ENCODE peak calls at places on chromosomes 7 and 10, in nine cellular contexts. U, H, W, L, K, I, O, G and D are unnamed samples.

GRCh38 chr10:31630866-31631567 is 297.6 kb downstream of the ARHGAP12 start:
- DNase-seq in L (no peak), I (no peak), H (no peak), W (no peak), G (no peak), U (no peak), K (no peak), O (no peak), D (peak)

GRCh38 chr7:78017621-78018100 is 219.1 kb downstream of the PHTF2 start:
- DNase-seq in K (no peak), U (no peak), W (no peak), G (no peak), H (no peak), L (no peak), O (no peak), I (no peak), D (no peak)

GRCh38 chr10:43151371-43151770 is 13.1 kb downstream of the CSGALNACT2 start:
- DNase-seq in W (no peak), K (no peak), L (no peak), H (no peak), U (no peak), G (no peak), O (no peak), I (no peak), D (no peak)

GRCh38 chr7:131944556-131945069 is 388.2 kb upstream of the PODXL start:
- DNase-seq in I (no peak), U (no peak), W (no peak), G (no peak), L (no peak), O (no peak), K (no peak), H (no peak), D (no peak)

GRCh38 chr7:70238171-70238575 is 639.9 kb downstream of the AUTS2 start:
- DNase-seq in H (no peak), U (no peak), O (no peak), G (no peak), L (no peak), I (no peak), W (no peak), K (no peak), D (no peak)

GRCh38 chr10:78907458-78908211 is 161.1 kb upstream of the ZMIZ1 start:
- DNase-seq in O (no peak), G (no peak), K (no peak), H (no peak), W (no peak), L (no peak), I (no peak), U (no peak), D (no peak)

GRCh38 chr10:89785095-89785494 is 83.7 kb downstream of the KIF20B start:
- DNase-seq in L (no peak), O (no peak), U (no peak), W (no peak), K (no peak), G (no peak), H (no peak), I (no peak), D (no peak)

GRCh38 chr7:30647589-30647988 is 34.7 kb downstream of the CRHR2 start:
- DNase-seq in O (no peak), K (no peak), G (no peak), U (no peak), I (no peak), W (no peak), H (no peak), L (no peak), D (no peak)

GRCh38 chr10:5814110-5815107 is 1.2 kb upstream of the GDI2 start:
- DNase-seq in L (no peak), I (peak), K (peak), G (peak), H (no peak), U (no peak), W (peak), O (no peak), D (no peak)

GRCh38 chr10:132643709-132644543 is 106.3 kb downstream of the INPP5A start:
- DNase-seq in I (no peak), O (no peak), W (no peak), L (no peak), H (no peak), G (no peak), K (no peak), U (no peak), D (no peak)

GRCh38 chr10:3395487-3395886 is 222.9 kb upstream of the PITRM1 start:
- DNase-seq in W (no peak), L (no peak), U (no peak), O (peak), H (no peak), K (no peak), I (no peak), G (no peak), D (no peak)

GRCh38 chr10:79243211-79244067 is 103.8 kb upstream of the PPIF start:
- DNase-seq in L (no peak), I (no peak), H (no peak), O (no peak), G (no peak), K (peak), U (no peak), W (no peak), D (no peak)

GRCh38 chr7:80859272-80859970 is 59.4 kb downstream of the SEMA3C start:
- DNase-seq in H (peak), G (no peak), U (peak), L (peak), K (no peak), O (peak), I (no peak), W (peak), D (no peak)

GRCh38 chr10:96267234-96267705 is 4.1 kb downstream of the BLNK start:
- DNase-seq in L (no peak), W (no peak), K (no peak), H (no peak), O (no peak), I (no peak), U (no peak), G (no peak), D (no peak)

GRCh38 chr10:17255512-17255911 is 27.5 kb downstream of the VIM start:
- DNase-seq in G (no peak), O (no peak), H (no peak), L (no peak), K (peak), U (no peak), W (no peak), I (no peak), D (no peak)

GRCh38 chr10:8418631-8419030 is 364.1 kb downstream of the GATA3 start:
- DNase-seq in K (no peak), I (no peak), W (peak), L (no peak), G (no peak), H (no peak), U (no peak), O (no peak), D (no peak)

GRCh38 chr7:157158400-157158799 is 19.7 kb downstream of the UBE3C start:
- DNase-seq in O (no peak), K (no peak), G (no peak), U (no peak), L (no peak), W (no peak), H (no peak), I (no peak), D (no peak)

GRCh38 chr7:6564091-6564770 is 13.0 kb upstream of the GRID2IP start:
- DNase-seq in K (no peak), G (no peak), O (no peak), U (no peak), W (no peak), I (no peak), L (no peak), H (no peak), D (no peak)

DNA sequence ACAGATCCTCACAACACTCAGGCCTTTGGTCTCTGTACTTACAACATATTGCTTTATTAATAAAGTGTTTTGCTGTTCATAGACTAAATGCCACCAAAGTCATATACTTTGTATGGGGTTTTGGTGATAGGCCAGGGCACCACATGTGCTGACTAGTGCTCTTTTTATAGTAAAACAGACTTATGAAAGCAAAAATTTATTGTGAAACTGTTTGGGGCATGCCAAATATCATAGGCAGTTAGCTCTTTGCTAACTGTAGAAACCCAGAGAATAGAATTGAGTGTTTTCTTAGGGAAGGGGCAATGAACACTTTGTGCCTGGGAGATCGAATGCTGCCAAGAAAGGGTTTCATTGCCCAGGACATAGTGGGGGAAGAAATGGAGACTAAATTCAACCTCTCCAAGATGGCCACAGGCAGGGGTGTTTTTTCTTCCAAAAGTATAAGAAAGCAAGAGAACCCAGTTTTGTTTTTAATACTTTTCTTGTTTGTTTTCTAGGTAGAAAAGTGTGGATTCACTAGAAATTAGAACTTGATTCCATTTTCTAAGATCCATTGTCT is 142.7 kb downstream of the TRIL start:
- DNase-seq in G (no peak), L (no peak), W (no peak), O (no peak), K (no peak), H (no peak), I (no peak), U (no peak), D (no peak)
- H3K4me3 ChIP-seq in G (no peak), L (no peak), W (no peak), O (no peak), K (no peak), H (no peak), I (no peak), U (no peak), D (no peak)

DNA sequence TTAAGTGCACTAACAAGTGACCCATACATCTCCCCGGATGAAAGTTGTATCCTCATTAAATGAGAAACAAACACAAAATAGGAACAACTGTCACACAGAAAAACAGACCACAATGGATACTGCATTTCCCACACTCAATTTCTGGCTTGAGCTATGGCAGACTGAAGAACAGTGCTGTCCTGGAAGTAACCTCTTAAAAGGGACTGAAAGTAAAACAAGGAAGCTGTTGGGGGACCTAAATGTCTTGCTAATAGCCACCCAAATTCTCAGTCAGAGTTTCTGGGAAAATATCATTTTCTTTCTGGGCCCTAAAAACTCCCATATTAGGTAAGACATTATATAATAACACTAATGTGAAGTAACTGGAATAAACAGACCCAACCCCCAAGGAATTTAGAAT is 80.9 kb upstream of the TFEC start:
- DNase-seq in K (no peak), G (no peak), W (no peak), I (no peak), O (no peak), U (no peak), H (no peak), L (no peak), D (no peak)
- TF ChIP-seq CTCF in K (no peak), G (no peak), W (no peak), I (no peak), O (no peak), U (no peak), H (no peak), L (no peak), D (no peak)

GRCh38 chr7:144009361-144009760 is 9.2 kb downstream of the OR6B1 start:
- DNase-seq in I (no peak), O (no peak), U (no peak), W (no peak), K (no peak), G (no peak), L (no peak), H (no peak), D (no peak)
- H3K4me3 ChIP-seq in I (no peak), O (no peak), U (no peak), W (no peak), K (no peak), G (no peak), L (no peak), H (no peak), D (no peak)

DNA sequence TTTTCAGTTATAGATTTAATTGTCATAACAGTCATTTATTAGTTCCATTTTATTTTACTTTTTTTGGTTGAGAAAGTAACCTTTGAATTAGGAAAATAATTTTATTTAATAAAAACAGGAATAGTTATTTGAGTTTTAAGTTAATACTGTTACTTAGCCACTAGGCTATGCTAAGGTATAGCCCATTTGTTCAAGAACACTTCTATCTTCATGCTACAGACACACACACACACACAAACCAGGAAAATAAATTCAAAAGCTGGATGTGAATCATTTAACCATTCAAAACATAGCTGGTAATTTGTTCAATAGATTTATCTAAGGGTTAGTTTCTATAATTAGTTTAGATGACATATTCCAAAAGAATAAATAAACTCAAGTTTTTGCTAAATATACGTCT is 148.4 kb downstream of the RNF133 start:
- DNase-seq in W (no peak), K (no peak), G (no peak), I (no peak), U (no peak), H (no peak), O (no peak), L (no peak), D (peak)
- TF ChIP-seq CTCF in W (no peak), K (no peak), G (no peak), I (no peak), U (peak), H (no peak), O (no peak), L (no peak), D (no peak)

GRCh38 chr10:119131512-119132240 is 27.8 kb downstream of the DENND10 start:
- DNase-seq in I (no peak), O (no peak), U (no peak), G (no peak), K (peak), H (no peak), L (no peak), W (peak), D (no peak)
- H3K4me3 ChIP-seq in I (no peak), O (peak), U (no peak), G (no peak), K (peak), H (no peak), L (no peak), W (no peak), D (no peak)

GRCh38 chr7:155305251-155305904 is 7.7 kb downstream of the INSIG1 start:
- DNase-seq in L (no peak), I (no peak), W (no peak), K (no peak), U (no peak), G (no peak), H (no peak), O (no peak), D (no peak)
- TF ChIP-seq CTCF in L (no peak), I (no peak), W (no peak), K (no peak), U (no peak), G (no peak), H (no peak), O (no peak), D (no peak)

GRCh38 chr7:138164804-138165203 is 88.5 kb downstream of the AKR1D1 start:
- DNase-seq in I (peak), H (no peak), K (no peak), L (no peak), G (no peak), O (no peak), W (no peak), U (no peak), D (no peak)

GRCh38 chr7:138163800-138164199 is 87.5 kb downstream of the AKR1D1 start:
- DNase-seq in G (no peak), H (no peak), O (no peak), L (no peak), U (no peak), I (no peak), W (no peak), K (no peak), D (no peak)

GRCh38 chr7:138157702-138158101 is 81.4 kb downstream of the AKR1D1 start:
- DNase-seq in L (no peak), O (no peak), K (no peak), H (no peak), I (no peak), G (no peak), W (no peak), U (no peak), D (no peak)

GRCh38 chr7:138158739-138159528 is 82.7 kb downstream of the AKR1D1 start:
- DNase-seq in O (no peak), W (no peak), L (no peak), I (no peak), G (no peak), U (no peak), H (no peak), K (no peak), D (no peak)

DNA sequence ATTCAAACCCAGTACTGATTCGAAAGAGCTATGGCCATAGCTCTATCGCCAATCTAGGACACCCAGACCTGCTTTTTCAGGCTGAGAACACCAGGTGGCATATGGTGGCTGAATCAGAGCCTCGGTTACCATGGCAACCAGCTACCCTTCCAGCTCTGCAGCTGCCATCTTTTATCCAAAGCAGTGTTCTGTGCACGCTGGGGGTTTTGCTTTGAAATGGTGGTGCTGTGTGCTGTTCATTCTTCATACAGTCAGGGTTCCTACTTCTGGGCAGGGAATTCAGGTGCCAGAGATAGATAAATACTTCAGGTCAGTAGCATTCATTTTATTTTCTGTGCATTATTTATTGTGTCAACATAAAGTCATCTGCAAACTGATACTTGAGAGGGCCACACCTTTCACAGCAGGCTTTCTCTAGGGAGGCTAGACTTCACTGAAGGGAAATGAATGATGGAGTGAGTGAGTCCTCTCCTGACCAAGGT is 85.4 kb downstream of the AKR1D1 start:
- DNase-seq in O (peak), W (peak), K (peak), L (peak), I (peak), U (peak), G (peak), H (peak), D (peak)
- H3K4me3 ChIP-seq in O (no peak), W (no peak), K (no peak), L (no peak), I (no peak), U (no peak), G (no peak), H (no peak), D (no peak)

GRCh38 chr7:73842248-73842895 is at the start of gene METTL27:
- DNase-seq in G (peak), K (peak), I (peak), O (peak), H (peak), W (peak), L (peak), U (no peak), D (peak)
- TF ChIP-seq CTCF in G (no peak), K (no peak), I (no peak), O (no peak), H (no peak), W (no peak), L (no peak), U (no peak), D (no peak)